ENCODE peak calls at places on chromosomes 13 and 19, in nine cellular contexts. S is fibroblast of lung, T is tibial artery, D is ascending aorta, G is right lobe of liver, J is PC-9, A is A673, Y is cardiac muscle cell, Q is breast epithelium. O is an unnamed sample.

GRCh38 chr13:112727581-112727980 is 37.7 kb downstream of the ATP11A start:
- DNase-seq in Y (no peak), Q (no peak), G (no peak), J (no peak), S (no peak), A (no peak), D (no peak), T (peak; percentile 14), O (no peak)

GRCh38 chr13:82447452-82448030 is 1434.7 kb downstream of the SLITRK1 start:
- DNase-seq in Y (no peak), Q (no peak), G (no peak), D (no peak), A (no peak), T (no peak), J (no peak), S (no peak), O (no peak)

GRCh38 chr13:94661396-94661795 is 50.9 kb downstream of the SOX21 start:
- DNase-seq in A (no peak), T (no peak), Y (no peak), D (no peak), J (no peak), G (no peak), Q (no peak), S (no peak), O (no peak)

GRCh38 chr19:32896516-32897214 is 27.1 kb upstream of the SLC7A9 start:
- DNase-seq in J (no peak), T (no peak), D (no peak), A (no peak), Q (no peak), G (no peak), S (peak; percentile 64), Y (no peak), O (no peak)

GRCh38 chr19:5585461-5586299 is 17.9 kb upstream of the TINCR start:
- DNase-seq in J (no peak), S (peak; percentile 25), D (no peak), G (peak; percentile 43), T (no peak), A (peak; percentile 84), Y (peak; percentile 73), Q (no peak), O (no peak)

GRCh38 chr19:20660473-20660872 is 898 bp downstream of the ZNF626 start:
- DNase-seq in G (no peak), A (no peak), Y (peak; percentile 3), T (no peak), J (no peak), D (no peak), S (no peak), Q (no peak), O (peak; percentile 1)

GRCh38 chr13:56700324-56700723 is 440.4 kb upstream of the PRR20A start:
- DNase-seq in A (peak; percentile 2), Q (no peak), J (no peak), T (no peak), Y (no peak), D (no peak), G (no peak), S (no peak), O (no peak)

GRCh38 chr13:102983496-102983895 is 82.7 kb downstream of the SLC10A2 start:
- DNase-seq in G (no peak), Y (no peak), T (no peak), A (no peak), Q (no peak), D (no peak), S (no peak), J (peak; percentile 83), O (peak; percentile 90)

GRCh38 chr13:98599502-98600328 is 22.8 kb upstream of the STK24 start:
- DNase-seq in Q (no peak), Y (peak; percentile 52), J (no peak), T (no peak), A (peak; percentile 8), S (no peak), D (no peak), G (no peak), O (no peak)

GRCh38 chr13:109819851-109820250 is 33.5 kb upstream of the IRS2 start:
- DNase-seq in G (no peak), S (no peak), Y (no peak), Q (no peak), T (no peak), A (no peak), D (no peak), J (no peak), O (no peak)

GRCh38 chr13:44302233-44302632 is 71.4 kb upstream of the SERP2 start:
- DNase-seq in A (no peak), D (no peak), Q (no peak), S (peak; percentile 85), J (no peak), G (no peak), Y (no peak), T (no peak), O (no peak)

GRCh38 chr19:45444318-45445041 is 20.8 kb upstream of the ERCC1 start:
- DNase-seq in S (peak; percentile 77), D (peak; percentile 98), J (peak; percentile 76), T (peak; percentile 94), A (peak; percentile 48), G (peak; percentile 97), Y (peak; percentile 95), Q (peak; percentile 96), O (no peak)

GRCh38 chr19:1668339-1669123 is 16.1 kb upstream of the TCF3 start:
- DNase-seq in S (no peak), T (no peak), A (no peak), G (no peak), Y (peak; percentile 44), J (no peak), Q (no peak), D (no peak), O (no peak)

GRCh38 chr19:13153627-13154240 is 3.5 kb downstream of the IER2 start:
- DNase-seq in Q (no peak), T (no peak), G (peak; percentile 70), Y (peak; percentile 49), D (no peak), J (peak; percentile 42), S (peak; percentile 40), A (no peak), O (no peak)

GRCh38 chr19:2578391-2578826 is 102.5 kb downstream of the GADD45B start:
- DNase-seq in Q (peak; percentile 58), Y (no peak), D (peak; percentile 73), A (no peak), S (peak; percentile 79), J (peak; percentile 68), T (peak; percentile 47), G (no peak), O (peak; percentile 38)

GRCh38 chr19:28497137-28497536 is 715.8 kb downstream of the UQCRFS1 start:
- DNase-seq in T (no peak), Q (no peak), A (no peak), S (peak; percentile 89), D (no peak), Y (no peak), J (no peak), G (no peak), O (peak; percentile 50)
- H3K27ac ChIP-seq in T (no peak overlapping the region), Q (no peak overlapping the region), A (no peak overlapping the region), S (no peak overlapping the region), D (no peak overlapping the region), Y (no peak overlapping the region), J (no peak overlapping the region), G (no peak overlapping the region), O (no peak overlapping the region)

DNA sequence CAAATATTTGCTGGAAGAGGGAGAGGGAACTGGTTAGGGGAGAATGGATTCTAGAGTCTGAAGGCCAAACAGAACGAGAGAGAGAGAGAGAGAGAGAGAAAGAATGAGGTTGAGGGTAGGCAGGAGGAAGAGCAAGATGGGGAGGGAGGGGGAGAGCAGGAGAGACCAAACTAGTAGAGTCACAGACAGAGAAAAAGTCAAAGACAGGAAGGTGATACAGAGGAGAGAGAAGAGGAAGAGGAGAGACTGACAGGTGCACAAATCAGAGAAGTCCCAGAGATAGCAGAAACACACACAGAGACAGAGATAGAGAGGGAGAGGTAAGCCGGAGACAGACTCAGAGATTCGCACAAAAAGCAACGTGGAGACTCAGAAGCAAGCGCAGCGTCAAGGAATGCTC is 5.6 kb upstream of the CACNG6 start:
- DNase-seq in Q (no peak), Y (no peak), J (no peak), T (no peak), D (no peak), G (no peak), S (no peak), A (no peak), O (no peak)
- TF ChIP-seq CTCF in Q (no peak), Y (no peak), J (no peak), T (no peak), D (no peak), G (no peak), S (no peak), A (no peak), O (no peak)

GRCh38 chr13:24911135-24911524 is 147.2 kb downstream of the RNF17 start:
- DNase-seq in S (peak; percentile 54), J (peak; percentile 81), G (no peak), D (no peak), A (no peak), Q (no peak), T (no peak), Y (no peak), O (no peak)

GRCh38 chr13:24906268-24906667 is 142.3 kb downstream of the RNF17 start:
- DNase-seq in Y (no peak), S (no peak), J (no peak), G (no peak), Q (no peak), D (no peak), A (no peak), T (no peak), O (no peak)

GRCh38 chr13:24916464-24916863 is 152.5 kb downstream of the RNF17 start:
- DNase-seq in D (no peak), Q (no peak), S (no peak), G (no peak), J (no peak), T (no peak), A (no peak), Y (no peak), O (no peak)

GRCh38 chr13:24905242-24905641 is 141.3 kb downstream of the RNF17 start:
- DNase-seq in D (no peak), S (peak; percentile 16), G (no peak), T (no peak), J (no peak), Q (no peak), Y (no peak), A (no peak), O (peak; percentile 30)

DNA sequence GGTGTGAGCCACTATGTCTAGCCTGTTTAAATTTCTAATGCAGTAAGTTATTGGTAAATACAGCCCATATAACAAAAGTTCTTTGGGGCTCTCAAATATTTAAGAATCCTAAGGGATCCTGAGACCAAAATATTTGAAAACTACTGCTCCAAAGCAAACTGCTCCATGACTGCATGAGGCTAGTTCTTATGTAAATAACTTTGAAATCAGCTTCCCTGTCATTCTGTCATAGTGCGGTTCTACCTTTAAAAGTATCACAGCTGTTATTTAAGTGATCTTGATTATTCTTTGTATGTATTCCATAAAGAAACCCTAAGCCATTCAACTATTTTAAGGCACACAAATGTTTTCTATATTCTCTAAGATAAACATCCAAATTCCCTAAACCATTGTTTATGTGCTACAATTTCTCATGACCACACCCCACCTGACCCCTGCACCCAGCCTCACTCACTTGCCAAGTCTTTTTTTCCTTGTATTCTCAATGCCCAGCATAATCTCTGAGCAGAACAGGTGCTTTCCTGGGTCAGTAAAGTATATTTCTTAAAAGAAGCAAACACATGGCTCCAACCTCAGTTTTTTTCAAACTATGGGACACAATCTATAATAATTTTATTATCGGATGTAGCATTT is 146.6 kb downstream of the RNF17 start:
- DNase-seq in J (peak; percentile 57), S (no peak), D (no peak), Y (no peak), Q (no peak), T (no peak), G (no peak), A (no peak), O (no peak)
- H3K27me3 ChIP-seq in J (no peaks in the 10 kb centered on the region), S (no peaks in the 10 kb centered on the region), D (no peaks in the 10 kb centered on the region), Y (no peaks in the 10 kb centered on the region), Q (no peaks in the 10 kb centered on the region), T (no peaks in the 10 kb centered on the region), G (no peaks in the 10 kb centered on the region), A (no peaks in the 10 kb centered on the region), O (no peaks in the 10 kb centered on the region)

GRCh38 chr13:113820813-113821651 is 42.8 kb downstream of the GAS6 start:
- DNase-seq in T (peak; percentile 86), Q (peak; percentile 83), J (peak; percentile 75), Y (no peak), A (peak; percentile 90), S (peak; percentile 99), D (peak; percentile 87), G (no peak), O (peak; percentile 93)
- H3K27ac ChIP-seq in T (peak overlapping the region; percentile 83), Q (peak overlapping the region; percentile 90), J (no peak overlapping the region), Y (no peak overlapping the region), A (no peak overlapping the region), S (peak overlapping the region; percentile 79), D (peak overlapping the region; percentile 72), G (no peak overlapping the region), O (no peak overlapping the region)

O was measured in foreskin keratinocyte.